ENCODE peak calls at places on chromosomes 1 and 21, in six cellular contexts. F is IMR-90; I is naive thymus-derived CD4-positive, alpha-beta T cell; N is aorta; W is neural progenitor cell; A is ascending aorta. H is an unnamed sample.

GRCh38 chr21:45747802-45748445 is 104.4 kb downstream of the PCBP3 start:
- DNase-seq in F (peak; percentile 51), I (no peak), N (no peak), W (no peak), A (no peak), H (no peak)

GRCh38 chr1:196773713-196774112 is 927 bp upstream of the CFHR3 start:
- DNase-seq in F (no peak), I (no peak), N (no peak), W (no peak), A (no peak), H (no peak)

GRCh38 chr1:59128239-59128736 is 168.6 kb upstream of the FGGY start:
- DNase-seq in F (peak; percentile 66), I (no peak), N (no peak), W (no peak), A (no peak), H (no peak)

GRCh38 chr1:36432616-36433015 is 17.6 kb downstream of the OSCP1 start:
- DNase-seq in F (no peak), I (no peak), N (no peak), W (no peak), A (no peak), H (no peak)

GRCh38 chr1:7810395-7810794 is 26.3 kb downstream of the PER3 start:
- DNase-seq in F (peak; percentile 96), I (no peak), N (no peak), W (no peak), A (no peak), H (no peak)

GRCh38 chr1:54572236-54572850 is 24.3 kb downstream of the ACOT11 start:
- DNase-seq in F (no peak), I (no peak), N (peak; percentile 45), W (peak; percentile 42), A (no peak), H (peak; percentile 66)

GRCh38 chr21:32147041-32147440 is 131.8 kb downstream of the MIS18A start:
- DNase-seq in F (no peak), I (no peak), N (no peak), W (no peak), A (no peak), H (no peak)

GRCh38 chr1:86812286-86812685 is 101.6 kb downstream of the SELENOF start:
- DNase-seq in F (no peak), I (no peak), N (no peak), W (no peak), A (no peak), H (no peak)

GRCh38 chr1:58047265-58047858 is 499.2 kb downstream of the OMA1 start:
- DNase-seq in F (no peak), I (no peak), N (no peak), W (peak; percentile 47), A (no peak), H (peak; percentile 64)

GRCh38 chr1:234938924-234939323 is 189.7 kb downstream of the TOMM20 start:
- DNase-seq in F (no peak), I (no peak), N (no peak), W (no peak), A (no peak), H (no peak)

GRCh38 chr1:182054698-182055326 is 6.7 kb downstream of the ZNF648 start:
- DNase-seq in F (no peak), I (no peak), N (no peak), W (peak; percentile 87), A (no peak), H (no peak)

GRCh38 chr21:46424621-46425020 is 34.1 kb upstream of the DIP2A start:
- DNase-seq in F (no peak), I (no peak), N (no peak), W (no peak), A (no peak), H (peak; percentile 71)

GRCh38 chr1:207054476-207054875 is 1.4 kb downstream of the PFKFB2 start:
- DNase-seq in F (no peak), I (no peak), N (no peak), W (no peak), A (no peak), H (no peak)

GRCh38 chr1:11967028-11967547 is 13.2 kb upstream of the MFN2 start:
- DNase-seq in F (no peak), I (no peak), N (no peak), W (peak; percentile 61), A (no peak), H (no peak)

GRCh38 chr1:151287767-151288500 is 5.8 kb downstream of the ZNF687 start:
- DNase-seq in F (no peak), I (no peak), N (no peak), W (no peak), A (no peak), H (peak; percentile 70)
- H3K36me3 ChIP-seq in F (peaks cover 68% of the 10 kb centered on the region), I (no peaks in the 10 kb centered on the region), N (peaks cover 9% of the 10 kb centered on the region), W (no peaks in the 10 kb centered on the region), A (peaks cover 77% of the 10 kb centered on the region), H (peaks cover 52% of the 10 kb centered on the region)

GRCh38 chr1:225849905-225850304 is 32.3 kb downstream of the TMEM63A start:
- DNase-seq in F (no peak), I (no peak), N (peak; percentile 59), W (no peak), A (no peak), H (no peak)

GRCh38 chr1:225852413-225853119 is 29.6 kb downstream of the TMEM63A start:
- DNase-seq in F (no peak), I (no peak), N (peak; percentile 15), W (no peak), A (no peak), H (no peak)

GRCh38 chr1:225851810-225852209 is 30.4 kb downstream of the TMEM63A start:
- DNase-seq in F (no peak), I (no peak), N (peak; percentile 6), W (no peak), A (no peak), H (no peak)

GRCh38 chr1:225848044-225848955 is 33.9 kb downstream of the TMEM63A start:
- DNase-seq in F (peak; percentile 56), I (no peak), N (peak; percentile 47), W (no peak), A (no peak), H (no peak)

GRCh38 chr1:225850370-225850769 is 31.8 kb downstream of the TMEM63A start:
- DNase-seq in F (no peak), I (no peak), N (peak; percentile 10), W (no peak), A (no peak), H (no peak)
- H3K36me3 ChIP-seq in F (peaks cover 43% of the 10 kb centered on the region), I (peaks cover 26% of the 10 kb centered on the region), N (peaks cover 5% of the 10 kb centered on the region), W (no peaks in the 10 kb centered on the region), A (peaks cover 66% of the 10 kb centered on the region), H (peaks cover 23% of the 10 kb centered on the region)

GRCh38 chr1:42179275-42179674 is 14.7 kb upstream of the GUCA2A start:
- DNase-seq in F (peak; percentile 71), I (no peak), N (no peak), W (no peak), A (no peak), H (no peak)
- H3K36me3 ChIP-seq in F (peaks cover 14% of the 10 kb centered on the region), I (peaks cover 8% of the 10 kb centered on the region), N (peaks cover 1% of the 10 kb centered on the region), W (no peaks in the 10 kb centered on the region), A (no peaks in the 10 kb centered on the region), H (no peaks in the 10 kb centered on the region)

GRCh38 chr1:201874672-201875071 is 14.0 kb upstream of the SHISA4 start:
- DNase-seq in F (no peak), I (no peak), N (no peak), W (no peak), A (no peak), H (no peak)
- H3K36me3 ChIP-seq in F (peaks cover 44% of the 10 kb centered on the region), I (peaks cover 11% of the 10 kb centered on the region), N (peaks cover 10% of the 10 kb centered on the region), W (peaks cover 4% of the 10 kb centered on the region), A (peaks cover 56% of the 10 kb centered on the region), H (peaks cover 25% of the 10 kb centered on the region)